ENCODE peak calls at places on chromosomes 1 and 21, in nine cellular contexts. C is left cardiac atrium; P is CD8-positive, alpha-beta memory T cell; O is hypothalamus; Q is GM12864; H is HT1080; G is KBM-7; J is T-helper 9 cell; E is stimulated activated CD4-positive, alpha-beta T cell treated with anti-CD3 and anti-CD28 coated beads, Interleukin-15, amount 100 ng/mL, for 24 hours. X is an unnamed sample.

GRCh38 chr1:3060601-3061551 is 8.1 kb upstream of the PRDM16 start:
- DNase-seq in C (peak), P (no peak), O (no peak), Q (no peak), H (no peak), G (no peak), J (no peak), E (no peak), X (peak)

GRCh38 chr1:228867951-228868730 is 132.9 kb downstream of the RHOU start:
- DNase-seq in C (no peak), P (no peak), O (no peak), Q (no peak), H (no peak), G (no peak), J (no peak), E (no peak), X (no peak)

GRCh38 chr1:87399701-87400100 is 71.0 kb downstream of the LMO4 start:
- DNase-seq in C (no peak), P (no peak), O (no peak), Q (no peak), H (no peak), G (no peak), J (no peak), E (no peak), X (no peak)

GRCh38 chr1:28027238-28027637 is 61.2 kb downstream of the EYA3 start:
- DNase-seq in C (no peak), P (no peak), O (no peak), Q (no peak), H (no peak), G (no peak), J (no peak), E (no peak), X (no peak)

GRCh38 chr1:6473974-6474814 is 8.2 kb upstream of the TNFRSF25 start:
- DNase-seq in C (no peak), P (no peak), O (no peak), Q (no peak), H (no peak), G (no peak), J (no peak), E (no peak), X (no peak)

GRCh38 chr21:31182231-31183129 is 144.2 kb upstream of the KRTAP19-8 start:
- DNase-seq in C (no peak), P (peak), O (no peak), Q (no peak), H (no peak), G (no peak), J (peak), E (peak), X (no peak)

GRCh38 chr1:40606978-40607377 is 58.5 kb downstream of the RIMS3 start:
- DNase-seq in C (no peak), P (no peak), O (no peak), Q (no peak), H (no peak), G (no peak), J (no peak), E (no peak), X (no peak)

GRCh38 chr1:201426395-201427310 is 5.1 kb upstream of the TNNI1 start:
- DNase-seq in C (peak), P (no peak), O (no peak), Q (no peak), H (no peak), G (no peak), J (no peak), E (no peak), X (no peak)

GRCh38 chr1:198220428-198220827 is 63.6 kb downstream of the NEK7 start:
- DNase-seq in C (no peak), P (no peak), O (no peak), Q (no peak), H (peak), G (no peak), J (no peak), E (no peak), X (peak)

GRCh38 chr1:177960939-177961622 is 8.8 kb downstream of the SEC16B start:
- DNase-seq in C (no peak), P (no peak), O (no peak), Q (no peak), H (no peak), G (no peak), J (no peak), E (no peak), X (no peak)

GRCh38 chr1:235131961-235132360 is 3.3 kb upstream of the TOMM20 start:
- DNase-seq in C (no peak), P (no peak), O (no peak), Q (no peak), H (no peak), G (no peak), J (no peak), E (no peak), X (no peak)

GRCh38 chr1:56958526-56958925 is 7.3 kb downstream of the C8B start:
- DNase-seq in C (no peak), P (no peak), O (no peak), Q (no peak), H (peak), G (no peak), J (no peak), E (no peak), X (peak)

GRCh38 chr1:85361106-85361505 is 84.7 kb upstream of the BCL10 start:
- DNase-seq in C (no peak), P (no peak), O (no peak), Q (no peak), H (peak), G (no peak), J (no peak), E (no peak), X (peak)

GRCh38 chr21:42047821-42048613 is 23.1 kb upstream of the UMODL1 start:
- DNase-seq in C (peak), P (no peak), O (peak), Q (no peak), H (peak), G (no peak), J (no peak), E (no peak), X (peak)

GRCh38 chr1:91781371-91781825 is 104.6 kb downstream of the TGFBR3 start:
- DNase-seq in C (no peak), P (no peak), O (no peak), Q (no peak), H (peak), G (no peak), J (no peak), E (no peak), X (peak)

GRCh38 chr1:111880866-111881837 is 108.3 kb downstream of the KCND3 start:
- DNase-seq in C (peak), P (no peak), O (no peak), Q (no peak), H (no peak), G (no peak), J (no peak), E (no peak), X (no peak)

GRCh38 chr1:215526147-215526845 is 40.8 kb upstream of the KCTD3 start:
- DNase-seq in C (no peak), P (peak), O (no peak), Q (no peak), H (peak), G (peak), J (no peak), E (no peak), X (peak)

GRCh38 chr1:226029093-226029496 is 30.0 kb upstream of the SDE2 start:
- DNase-seq in C (no peak), P (no peak), O (no peak), Q (peak), H (no peak), G (peak), J (no peak), E (no peak), X (no peak)

GRCh38 chr1:32273389-32274208 is 18.3 kb upstream of the HDAC1 start:
- DNase-seq in C (no peak), P (peak), O (no peak), Q (no peak), H (peak), G (peak), J (peak), E (peak), X (no peak)

GRCh38 chr1:14941865-14942264 is 211.7 kb upstream of the TMEM51 start:
- DNase-seq in C (no peak), P (no peak), O (no peak), Q (no peak), H (no peak), G (no peak), J (no peak), E (no peak), X (no peak)

GRCh38 chr21:17523007-17523451 is 10.2 kb downstream of the CXADR start:
- DNase-seq in C (no peak), P (no peak), O (no peak), Q (no peak), H (no peak), G (no peak), J (no peak), E (no peak), X (no peak)

X was measured in HFFc6.